ENCODE peak calls at places on chromosomes 6 and 20, in five cellular contexts. One of them, this sample, is unnamed.

GRCh38 chr6:75386050-75386770 is 101.6 kb upstream of the TMEM30A start:
- DNase-seq in fibroblast of lung: no peak
- DNase-seq in EL: peak
- DNase-seq in astrocyte of the spinal cord: peak
- DNase-seq in AG20443: peak
- DNase-seq in this sample: peak

GRCh38 chr6:125745281-125746018 is 4.0 kb upstream of the HEY2 start:
- DNase-seq in fibroblast of lung: no peak
- DNase-seq in EL: no peak
- DNase-seq in astrocyte of the spinal cord: no peak
- DNase-seq in AG20443: no peak
- DNase-seq in this sample: peak

GRCh38 chr20:1806456-1806855 is 88.8 kb upstream of the SIRPA start:
- DNase-seq in fibroblast of lung: no peak
- DNase-seq in EL: no peak
- DNase-seq in astrocyte of the spinal cord: no peak
- DNase-seq in AG20443: no peak
- DNase-seq in this sample: no peak

GRCh38 chr6:143755301-143755744 is 77.6 kb downstream of the PHACTR2 start:
- DNase-seq in fibroblast of lung: peak
- DNase-seq in EL: no peak
- DNase-seq in astrocyte of the spinal cord: peak
- DNase-seq in AG20443: no peak
- DNase-seq in this sample: no peak

GRCh38 chr6:25922301-25922700 is 8.2 kb downstream of the SLC17A2 start:
- DNase-seq in fibroblast of lung: peak
- DNase-seq in EL: peak
- DNase-seq in astrocyte of the spinal cord: no peak
- DNase-seq in AG20443: peak
- DNase-seq in this sample: peak

GRCh38 chr6:549901-550300 is 107.0 kb downstream of the HUS1B start:
- DNase-seq in fibroblast of lung: no peak
- DNase-seq in EL: no peak
- DNase-seq in astrocyte of the spinal cord: no peak
- DNase-seq in AG20443: no peak
- DNase-seq in this sample: no peak

GRCh38 chr20:59939052-59939878 is 840 bp downstream of the PPP1R3D start:
- DNase-seq in fibroblast of lung: peak
- DNase-seq in EL: no peak
- DNase-seq in astrocyte of the spinal cord: no peak
- DNase-seq in AG20443: peak
- DNase-seq in this sample: peak

GRCh38 chr6:68559052-68559451 is 76.0 kb upstream of the ADGRB3 start:
- DNase-seq in fibroblast of lung: peak
- DNase-seq in EL: no peak
- DNase-seq in astrocyte of the spinal cord: peak
- DNase-seq in AG20443: no peak
- DNase-seq in this sample: no peak

GRCh38 chr20:35216541-35216940 is 9.9 kb upstream of the MMP24 start:
- DNase-seq in fibroblast of lung: no peak
- DNase-seq in EL: no peak
- DNase-seq in astrocyte of the spinal cord: no peak
- DNase-seq in AG20443: no peak
- DNase-seq in this sample: peak

GRCh38 chr6:42402184-42402583 is 49.5 kb downstream of the TRERF1 start:
- DNase-seq in fibroblast of lung: peak
- DNase-seq in EL: peak
- DNase-seq in astrocyte of the spinal cord: peak
- DNase-seq in AG20443: no peak
- DNase-seq in this sample: no peak

GRCh38 chr6:41503435-41503768 is 42.8 kb upstream of the FOXP4 start:
- DNase-seq in fibroblast of lung: peak
- DNase-seq in EL: no peak
- DNase-seq in astrocyte of the spinal cord: peak
- DNase-seq in AG20443: no peak
- DNase-seq in this sample: no peak

GRCh38 chr6:82257088-82257774 is 9.7 kb upstream of the IBTK start:
- DNase-seq in fibroblast of lung: no peak
- DNase-seq in EL: no peak
- DNase-seq in astrocyte of the spinal cord: no peak
- DNase-seq in AG20443: no peak
- DNase-seq in this sample: no peak

GRCh38 chr20:52242237-52243230 is 51.0 kb upstream of the ZFP64 start:
- DNase-seq in fibroblast of lung: peak
- DNase-seq in EL: peak
- DNase-seq in astrocyte of the spinal cord: peak
- DNase-seq in AG20443: no peak
- DNase-seq in this sample: peak

GRCh38 chr6:125231133-125231532 is 70.6 kb downstream of the HDDC2 start:
- DNase-seq in fibroblast of lung: no peak
- DNase-seq in EL: no peak
- DNase-seq in astrocyte of the spinal cord: no peak
- DNase-seq in AG20443: no peak
- DNase-seq in this sample: no peak

GRCh38 chr20:53609501-53610445 is 16.1 kb upstream of the ZNF217 start:
- DNase-seq in fibroblast of lung: peak
- DNase-seq in EL: peak
- DNase-seq in astrocyte of the spinal cord: peak
- DNase-seq in AG20443: no peak
- DNase-seq in this sample: peak

GRCh38 chr6:35596448-35597442 is 84.0 kb upstream of the TULP1 start:
- DNase-seq in fibroblast of lung: peak
- DNase-seq in EL: peak
- DNase-seq in astrocyte of the spinal cord: peak
- DNase-seq in AG20443: peak
- DNase-seq in this sample: peak

GRCh38 chr6:38177885-38178583 is 358.5 kb downstream of the ZFAND3 start:
- DNase-seq in fibroblast of lung: no peak
- DNase-seq in EL: no peak
- DNase-seq in astrocyte of the spinal cord: no peak
- DNase-seq in AG20443: no peak
- DNase-seq in this sample: no peak

GRCh38 chr6:10033223-10033829 is 381.5 kb downstream of the TFAP2A start:
- DNase-seq in fibroblast of lung: no peak
- DNase-seq in EL: peak
- DNase-seq in astrocyte of the spinal cord: peak
- DNase-seq in AG20443: no peak
- DNase-seq in this sample: peak

GRCh38 chr20:25493137-25493536 is 85.7 kb downstream of the GINS1 start:
- DNase-seq in fibroblast of lung: no peak
- DNase-seq in EL: no peak
- DNase-seq in astrocyte of the spinal cord: no peak
- DNase-seq in AG20443: no peak
- DNase-seq in this sample: no peak

GRCh38 chr6:31822038-31822821 is 5.3 kb upstream of the HSPA1B start:
- DNase-seq in fibroblast of lung: peak
- DNase-seq in EL: peak
- DNase-seq in astrocyte of the spinal cord: peak
- DNase-seq in AG20443: peak
- DNase-seq in this sample: peak

GRCh38 chr6:130215526-130215925 is 7.2 kb downstream of the SAMD3 start:
- DNase-seq in fibroblast of lung: no peak
- DNase-seq in EL: no peak
- DNase-seq in astrocyte of the spinal cord: no peak
- DNase-seq in AG20443: no peak
- DNase-seq in this sample: no peak

GRCh38 chr6:113458368-113459010 is 398.7 kb upstream of the MARCKS start:
- DNase-seq in fibroblast of lung: no peak
- DNase-seq in EL: peak
- DNase-seq in astrocyte of the spinal cord: no peak
- DNase-seq in AG20443: no peak
- DNase-seq in this sample: no peak

GRCh38 chr6:4021862-4022715 is 56.8 kb downstream of the FAM217A start:
- DNase-seq in fibroblast of lung: no peak
- DNase-seq in EL: peak
- DNase-seq in astrocyte of the spinal cord: peak
- DNase-seq in AG20443: no peak
- DNase-seq in this sample: peak

GRCh38 chr6:110398778-110399177 is 16.6 kb downstream of the DDO start:
- DNase-seq in fibroblast of lung: peak
- DNase-seq in EL: peak
- DNase-seq in astrocyte of the spinal cord: peak
- DNase-seq in AG20443: no peak
- DNase-seq in this sample: no peak

GRCh38 chr6:157690441-157691210 is 132.4 kb upstream of the SNX9 start:
- DNase-seq in fibroblast of lung: no peak
- DNase-seq in EL: no peak
- DNase-seq in astrocyte of the spinal cord: no peak
- DNase-seq in AG20443: no peak
- DNase-seq in this sample: no peak

GRCh38 chr6:37698264-37699137 is 818 bp upstream of the MDGA1 start:
- DNase-seq in fibroblast of lung: peak
- DNase-seq in EL: peak
- DNase-seq in astrocyte of the spinal cord: peak
- DNase-seq in AG20443: peak
- DNase-seq in this sample: peak

GRCh38 chr6:25968769-25969168 is 6.2 kb downstream of the TRIM38 start:
- DNase-seq in fibroblast of lung: peak
- DNase-seq in EL: no peak
- DNase-seq in astrocyte of the spinal cord: no peak
- DNase-seq in AG20443: peak
- DNase-seq in this sample: peak

GRCh38 chr6:27096834-27097511 is 150.5 kb upstream of the PRSS16 start:
- DNase-seq in fibroblast of lung: peak
- DNase-seq in EL: peak
- DNase-seq in astrocyte of the spinal cord: peak
- DNase-seq in AG20443: peak
- DNase-seq in this sample: peak

GRCh38 chr20:34825530-34826362 is at the start of gene NCOA6:
- DNase-seq in fibroblast of lung: peak
- DNase-seq in EL: peak
- DNase-seq in astrocyte of the spinal cord: peak
- DNase-seq in AG20443: peak
- DNase-seq in this sample: peak

GRCh38 chr20:49400904-49401303 is 81.6 kb downstream of the KCNB1 start:
- DNase-seq in fibroblast of lung: peak
- DNase-seq in EL: peak
- DNase-seq in astrocyte of the spinal cord: peak
- DNase-seq in AG20443: no peak
- DNase-seq in this sample: no peak

GRCh38 chr20:8082999-8083398 is 49.1 kb upstream of the PLCB1 start:
- DNase-seq in fibroblast of lung: peak
- DNase-seq in EL: peak
- DNase-seq in astrocyte of the spinal cord: no peak
- DNase-seq in AG20443: peak
- DNase-seq in this sample: no peak

GRCh38 chr20:19738936-19739335 is 19.1 kb upstream of the RIN2 start:
- DNase-seq in fibroblast of lung: no peak
- DNase-seq in EL: no peak
- DNase-seq in astrocyte of the spinal cord: peak
- DNase-seq in AG20443: no peak
- DNase-seq in this sample: no peak

GRCh38 chr6:107600111-107600510 is 110.2 kb downstream of the SOBP start:
- DNase-seq in fibroblast of lung: no peak
- DNase-seq in EL: no peak
- DNase-seq in astrocyte of the spinal cord: no peak
- DNase-seq in AG20443: no peak
- DNase-seq in this sample: no peak

GRCh38 chr20:17662333-17663039 is 19.6 kb downstream of the RRBP1 start:
- DNase-seq in fibroblast of lung: peak
- DNase-seq in EL: peak
- DNase-seq in astrocyte of the spinal cord: peak
- DNase-seq in AG20443: peak
- DNase-seq in this sample: peak

GRCh38 chr6:109062756-109063352 is 31.8 kb downstream of the SESN1 start:
- DNase-seq in fibroblast of lung: no peak
- DNase-seq in EL: no peak
- DNase-seq in astrocyte of the spinal cord: no peak
- DNase-seq in AG20443: no peak
- DNase-seq in this sample: no peak

GRCh38 chr6:52574709-52575489 is 2.0 kb downstream of the TRAM2 start:
- DNase-seq in fibroblast of lung: peak
- DNase-seq in EL: peak
- DNase-seq in astrocyte of the spinal cord: no peak
- DNase-seq in AG20443: peak
- DNase-seq in this sample: no peak

GRCh38 chr20:10898555-10898954 is 224.8 kb upstream of the JAG1 start:
- DNase-seq in fibroblast of lung: peak
- DNase-seq in EL: peak
- DNase-seq in astrocyte of the spinal cord: no peak
- DNase-seq in AG20443: no peak
- DNase-seq in this sample: no peak

GRCh38 chr20:62633571-62634329 is 8.6 kb upstream of the SLCO4A1 start:
- DNase-seq in fibroblast of lung: no peak
- DNase-seq in EL: no peak
- DNase-seq in astrocyte of the spinal cord: no peak
- DNase-seq in AG20443: no peak
- DNase-seq in this sample: no peak